ENCODE peak calls at places on chromosome 7, in eight cellular contexts. One of them, this sample, is unnamed.

GRCh38 chr7:96927131-96927530 is 78.2 kb upstream of the DLX6 start:
- DNase-seq in prostate gland: no peak
- DNase-seq in pancreas: no peak
- DNase-seq in transverse colon: no peak
- DNase-seq in GM23248: no peak
- DNase-seq in psoas muscle: no peak
- DNase-seq in CD8-positive, alpha-beta memory T cell: no peak
- DNase-seq in kidney: no peak
- DNase-seq in this sample: no peak

GRCh38 chr7:50814166-50814565 is 31.5 kb upstream of the GRB10 start:
- DNase-seq in prostate gland: no peak
- DNase-seq in GM23248: no peak
- DNase-seq in transverse colon: no peak
- DNase-seq in psoas muscle: no peak
- DNase-seq in CD8-positive, alpha-beta memory T cell: no peak
- DNase-seq in kidney: no peak
- DNase-seq in pancreas: no peak
- DNase-seq in this sample: no peak

GRCh38 chr7:50842061-50842460 is 59.4 kb upstream of the GRB10 start:
- DNase-seq in psoas muscle: no peak
- DNase-seq in pancreas: no peak
- DNase-seq in GM23248: no peak
- DNase-seq in kidney: no peak
- DNase-seq in prostate gland: no peak
- DNase-seq in transverse colon: no peak
- DNase-seq in CD8-positive, alpha-beta memory T cell: no peak
- DNase-seq in this sample: no peak

GRCh38 chr7:99004781-99005500 is 126.6 kb downstream of the TRRAP start:
- DNase-seq in kidney: no peak
- DNase-seq in pancreas: no peak
- DNase-seq in transverse colon: no peak
- DNase-seq in GM23248: no peak
- DNase-seq in prostate gland: no peak
- DNase-seq in CD8-positive, alpha-beta memory T cell: no peak
- DNase-seq in psoas muscle: no peak
- DNase-seq in this sample: no peak

GRCh38 chr7:34039033-34039432 is 133.7 kb downstream of the BMPER start:
- DNase-seq in prostate gland: no peak
- DNase-seq in psoas muscle: no peak
- DNase-seq in transverse colon: no peak
- DNase-seq in pancreas: no peak
- DNase-seq in GM23248: peak; percentile 18
- DNase-seq in CD8-positive, alpha-beta memory T cell: no peak
- DNase-seq in kidney: no peak
- DNase-seq in this sample: no peak

GRCh38 chr7:2736411-2736914 is 48.5 kb downstream of the AMZ1 start:
- DNase-seq in GM23248: no peak
- DNase-seq in transverse colon: no peak
- DNase-seq in pancreas: peak; percentile 35
- DNase-seq in psoas muscle: no peak
- DNase-seq in CD8-positive, alpha-beta memory T cell: no peak
- DNase-seq in prostate gland: no peak
- DNase-seq in kidney: no peak
- DNase-seq in this sample: peak; percentile 47

GRCh38 chr7:54932818-54933543 is 85.8 kb upstream of the EGFR start:
- DNase-seq in transverse colon: peak; percentile 63
- DNase-seq in kidney: peak; percentile 87
- DNase-seq in pancreas: peak; percentile 88
- DNase-seq in CD8-positive, alpha-beta memory T cell: no peak
- DNase-seq in GM23248: peak; percentile 83
- DNase-seq in psoas muscle: peak; percentile 67
- DNase-seq in prostate gland: peak; percentile 72
- DNase-seq in this sample: peak; percentile 85

GRCh38 chr7:77239471-77239870 is 39.9 kb upstream of the FGL2 start:
- DNase-seq in pancreas: no peak
- DNase-seq in psoas muscle: no peak
- DNase-seq in CD8-positive, alpha-beta memory T cell: no peak
- DNase-seq in transverse colon: no peak
- DNase-seq in GM23248: no peak
- DNase-seq in prostate gland: no peak
- DNase-seq in kidney: no peak
- DNase-seq in this sample: no peak

GRCh38 chr7:74523015-74523414 is 69.3 kb downstream of the GTF2IRD1 start:
- DNase-seq in prostate gland: no peak
- DNase-seq in pancreas: no peak
- DNase-seq in psoas muscle: no peak
- DNase-seq in CD8-positive, alpha-beta memory T cell: no peak
- DNase-seq in transverse colon: no peak
- DNase-seq in GM23248: no peak
- DNase-seq in kidney: no peak
- DNase-seq in this sample: no peak

GRCh38 chr7:50336909-50337703 is 32.6 kb downstream of the IKZF1 start:
- DNase-seq in CD8-positive, alpha-beta memory T cell: no peak
- DNase-seq in psoas muscle: no peak
- DNase-seq in transverse colon: no peak
- DNase-seq in GM23248: no peak
- DNase-seq in prostate gland: no peak
- DNase-seq in pancreas: no peak
- DNase-seq in kidney: no peak
- DNase-seq in this sample: no peak

GRCh38 chr7:149869867-149870266 is 3.9 kb upstream of the ATP6V0E2 start:
- DNase-seq in kidney: no peak
- DNase-seq in GM23248: no peak
- DNase-seq in prostate gland: no peak
- DNase-seq in transverse colon: no peak
- DNase-seq in CD8-positive, alpha-beta memory T cell: peak; percentile 73
- DNase-seq in pancreas: no peak
- DNase-seq in psoas muscle: no peak
- DNase-seq in this sample: no peak

GRCh38 chr7:138716889-138717288 is 15.7 kb upstream of the SVOPL start:
- DNase-seq in kidney: no peak
- DNase-seq in GM23248: no peak
- DNase-seq in prostate gland: no peak
- DNase-seq in pancreas: no peak
- DNase-seq in psoas muscle: no peak
- DNase-seq in CD8-positive, alpha-beta memory T cell: no peak
- DNase-seq in transverse colon: no peak
- DNase-seq in this sample: no peak

GRCh38 chr7:64876792-64877713 is 26.0 kb upstream of the ZNF273 start:
- DNase-seq in psoas muscle: peak; percentile 68
- DNase-seq in CD8-positive, alpha-beta memory T cell: peak; percentile 70
- DNase-seq in GM23248: peak; percentile 41
- DNase-seq in pancreas: no peak
- DNase-seq in prostate gland: peak; percentile 46
- DNase-seq in transverse colon: peak; percentile 44
- DNase-seq in kidney: peak; percentile 83
- DNase-seq in this sample: peak; percentile 83

GRCh38 chr7:156558198-156558597 is 82.4 kb upstream of the RNF32 start:
- DNase-seq in transverse colon: no peak
- DNase-seq in kidney: no peak
- DNase-seq in CD8-positive, alpha-beta memory T cell: no peak
- DNase-seq in GM23248: peak; percentile 61
- DNase-seq in pancreas: no peak
- DNase-seq in psoas muscle: no peak
- DNase-seq in prostate gland: no peak
- DNase-seq in this sample: no peak

GRCh38 chr7:46549347-46549746 is 628.3 kb upstream of the IGFBP3 start:
- DNase-seq in pancreas: no peak
- DNase-seq in psoas muscle: no peak
- DNase-seq in GM23248: no peak
- DNase-seq in CD8-positive, alpha-beta memory T cell: no peak
- DNase-seq in prostate gland: no peak
- DNase-seq in kidney: no peak
- DNase-seq in transverse colon: no peak
- DNase-seq in this sample: no peak

GRCh38 chr7:129271500-129272355 is 46.9 kb downstream of the AHCYL2 start:
- DNase-seq in CD8-positive, alpha-beta memory T cell: peak; percentile 58
- DNase-seq in pancreas: no peak
- DNase-seq in prostate gland: peak; percentile 56
- DNase-seq in transverse colon: peak; percentile 55
- DNase-seq in GM23248: peak; percentile 64
- DNase-seq in kidney: no peak
- DNase-seq in psoas muscle: no peak
- DNase-seq in this sample: peak; percentile 75

GRCh38 chr7:14717711-14718304 is 184.7 kb downstream of the DGKB start:
- DNase-seq in transverse colon: no peak
- DNase-seq in CD8-positive, alpha-beta memory T cell: no peak
- DNase-seq in psoas muscle: no peak
- DNase-seq in kidney: no peak
- DNase-seq in GM23248: peak; percentile 65
- DNase-seq in prostate gland: no peak
- DNase-seq in pancreas: no peak
- DNase-seq in this sample: no peak

GRCh38 chr7:110568932-110569331 is 522.0 kb upstream of the LRRN3 start:
- DNase-seq in prostate gland: no peak
- DNase-seq in transverse colon: no peak
- DNase-seq in GM23248: no peak
- DNase-seq in psoas muscle: no peak
- DNase-seq in pancreas: no peak
- DNase-seq in kidney: no peak
- DNase-seq in CD8-positive, alpha-beta memory T cell: no peak
- DNase-seq in this sample: no peak

GRCh38 chr7:73612598-73613269 is 11.6 kb downstream of the MLXIPL start:
- DNase-seq in GM23248: peak; percentile 41
- DNase-seq in psoas muscle: no peak
- DNase-seq in prostate gland: peak; percentile 75
- DNase-seq in CD8-positive, alpha-beta memory T cell: no peak
- DNase-seq in transverse colon: peak; percentile 83
- DNase-seq in kidney: peak; percentile 39
- DNase-seq in pancreas: peak; percentile 45
- DNase-seq in this sample: peak; percentile 79

GRCh38 chr7:26483843-26484242 is 192.2 kb downstream of the SNX10 start:
- DNase-seq in GM23248: no peak
- DNase-seq in pancreas: no peak
- DNase-seq in CD8-positive, alpha-beta memory T cell: no peak
- DNase-seq in psoas muscle: no peak
- DNase-seq in transverse colon: no peak
- DNase-seq in kidney: no peak
- DNase-seq in prostate gland: no peak
- DNase-seq in this sample: no peak

GRCh38 chr7:101163281-101164070 is 1.9 kb downstream of the VGF start:
- DNase-seq in GM23248: peak; percentile 30
- DNase-seq in psoas muscle: no peak
- DNase-seq in prostate gland: no peak
- DNase-seq in CD8-positive, alpha-beta memory T cell: no peak
- DNase-seq in transverse colon: no peak
- DNase-seq in pancreas: peak; percentile 82
- DNase-seq in kidney: peak; percentile 79
- DNase-seq in this sample: no peak
- H3K4me3 ChIP-seq in GM23248: peak overlapping the region; percentile 48
- H3K4me3 ChIP-seq in psoas muscle: peak overlapping the region; percentile 48
- H3K4me3 ChIP-seq in prostate gland: peak overlapping the region; percentile 17
- H3K4me3 ChIP-seq in CD8-positive, alpha-beta memory T cell: peak overlapping the region; percentile 22
- H3K4me3 ChIP-seq in transverse colon: peak overlapping the region; percentile 44
- H3K4me3 ChIP-seq in pancreas: peak overlapping the region; percentile 39
- H3K4me3 ChIP-seq in kidney: no peak overlapping the region
- H3K4me3 ChIP-seq in this sample: no peak overlapping the region

GRCh38 chr7:9876053-9876452 is 1097.6 kb upstream of the PHF14 start:
- DNase-seq in pancreas: no peak
- DNase-seq in psoas muscle: no peak
- DNase-seq in transverse colon: no peak
- DNase-seq in GM23248: no peak
- DNase-seq in prostate gland: no peak
- DNase-seq in CD8-positive, alpha-beta memory T cell: no peak
- DNase-seq in kidney: no peak
- DNase-seq in this sample: no peak
- H3K9me3 ChIP-seq in pancreas: no peaks in the 10 kb centered on the region
- H3K9me3 ChIP-seq in psoas muscle: peaks cover 3% of the 10 kb centered on the region
- H3K9me3 ChIP-seq in transverse colon: no peaks in the 10 kb centered on the region
- H3K9me3 ChIP-seq in GM23248: peaks cover 3% of the 10 kb centered on the region
- H3K9me3 ChIP-seq in prostate gland: no peaks in the 10 kb centered on the region
- H3K9me3 ChIP-seq in CD8-positive, alpha-beta memory T cell: no peaks in the 10 kb centered on the region
- H3K9me3 ChIP-seq in kidney: no peaks in the 10 kb centered on the region
- H3K9me3 ChIP-seq in this sample: no peaks in the 10 kb centered on the region

DNA sequence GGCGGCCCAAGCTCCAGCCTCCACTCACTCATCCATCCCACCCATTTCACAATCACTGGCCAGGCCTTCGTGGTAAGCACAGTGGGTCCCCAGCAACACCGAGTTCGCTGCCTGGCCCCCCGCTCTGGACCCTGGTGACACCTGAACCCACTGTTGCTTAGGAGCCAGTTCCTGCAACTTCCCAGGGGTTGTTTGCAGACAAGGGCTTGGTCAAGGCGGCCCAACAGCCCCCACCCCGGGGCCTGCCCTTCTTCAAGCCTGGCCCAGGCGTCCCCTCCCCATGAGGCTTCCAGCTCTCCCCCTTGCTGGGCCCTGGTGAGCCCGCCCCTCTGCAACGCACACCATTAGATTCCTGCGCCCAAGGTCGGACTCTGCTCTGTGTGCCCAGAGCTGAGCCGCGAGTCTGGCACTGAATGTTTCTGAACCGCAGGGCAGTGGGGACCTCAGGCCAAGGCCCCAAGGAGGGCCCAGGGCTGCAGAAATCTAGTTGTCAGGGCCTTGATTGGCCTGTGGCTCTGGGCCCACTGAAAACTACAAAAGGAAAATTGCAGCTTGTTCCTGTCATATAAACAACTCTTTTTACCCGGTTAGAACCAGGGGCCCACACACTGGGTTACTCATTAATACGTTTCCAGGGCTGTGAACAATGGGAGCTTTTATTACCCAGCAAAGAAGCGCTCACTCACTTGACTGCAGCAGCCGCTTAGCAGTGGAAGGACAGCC is 2.1 kb upstream of the COX19 start:
- DNase-seq in GM23248: no peak
- DNase-seq in pancreas: peak; percentile 91
- DNase-seq in prostate gland: peak; percentile 37
- DNase-seq in kidney: peak; percentile 84
- DNase-seq in psoas muscle: no peak
- DNase-seq in transverse colon: peak; percentile 72
- DNase-seq in CD8-positive, alpha-beta memory T cell: no peak
- DNase-seq in this sample: peak; percentile 94
- H3K27ac ChIP-seq in GM23248: no peak overlapping the region
- H3K27ac ChIP-seq in pancreas: peak overlapping the region; percentile 98
- H3K27ac ChIP-seq in prostate gland: peak overlapping the region; percentile 52
- H3K27ac ChIP-seq in kidney: peak overlapping the region; percentile 85
- H3K27ac ChIP-seq in psoas muscle: no peak overlapping the region
- H3K27ac ChIP-seq in transverse colon: peak overlapping the region; percentile 98
- H3K27ac ChIP-seq in CD8-positive, alpha-beta memory T cell: no peak overlapping the region
- H3K27ac ChIP-seq in this sample: peak overlapping the region; percentile 91

DNA sequence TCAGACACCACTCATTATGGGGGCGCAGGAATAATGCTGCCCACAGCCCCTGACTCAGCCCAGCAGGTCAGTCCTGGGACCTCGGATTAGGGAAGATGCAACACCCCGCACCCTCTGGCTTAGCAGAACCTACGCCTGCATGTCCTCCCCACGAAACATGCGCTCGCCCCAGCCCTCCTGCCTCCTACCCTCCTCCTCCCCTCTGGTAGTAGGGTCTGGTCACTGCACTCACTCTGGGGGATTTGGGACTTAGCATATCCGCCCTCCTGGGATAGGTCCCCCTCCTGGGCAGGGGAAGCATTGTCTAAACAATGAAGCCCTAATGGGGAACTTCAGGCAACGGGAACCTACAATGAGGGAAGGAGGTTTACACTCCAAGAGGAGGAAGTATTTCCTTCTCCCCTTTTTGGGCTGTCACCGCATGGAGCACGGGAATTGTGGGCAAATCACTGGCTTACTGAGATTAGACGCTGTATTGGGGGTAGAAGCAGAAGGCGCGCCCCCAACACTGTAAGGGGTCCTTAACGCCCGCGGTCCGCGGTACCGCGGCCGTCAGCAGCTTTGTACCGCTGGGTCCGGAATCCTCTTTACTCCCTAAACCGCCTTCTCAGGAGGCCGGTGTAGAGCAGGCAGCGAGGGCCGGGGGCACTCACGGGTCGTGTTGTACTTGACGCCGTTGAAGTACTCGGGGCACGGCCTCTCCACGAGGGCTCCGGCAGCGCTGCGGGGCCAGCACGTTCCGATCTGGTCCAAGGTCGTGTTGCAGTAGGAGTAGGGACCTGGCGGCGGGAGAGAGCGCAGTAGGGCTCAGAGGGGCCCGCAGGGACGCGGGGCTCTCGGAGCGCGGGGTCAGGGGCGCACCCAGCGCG is 760 bp downstream of the CRHR2 start:
- DNase-seq in kidney: no peak
- DNase-seq in transverse colon: no peak
- DNase-seq in CD8-positive, alpha-beta memory T cell: no peak
- DNase-seq in prostate gland: no peak
- DNase-seq in pancreas: peak; percentile 77
- DNase-seq in GM23248: peak; percentile 8
- DNase-seq in psoas muscle: no peak
- DNase-seq in this sample: no peak
- H3K4me3 ChIP-seq in kidney: peak overlapping the region; percentile 37
- H3K4me3 ChIP-seq in transverse colon: peak overlapping the region; percentile 52
- H3K4me3 ChIP-seq in CD8-positive, alpha-beta memory T cell: peak overlapping the region; percentile 19
- H3K4me3 ChIP-seq in prostate gland: peak overlapping the region; percentile 28
- H3K4me3 ChIP-seq in pancreas: peak overlapping the region; percentile 54
- H3K4me3 ChIP-seq in GM23248: no peak overlapping the region
- H3K4me3 ChIP-seq in psoas muscle: peak overlapping the region; percentile 65
- H3K4me3 ChIP-seq in this sample: no peak overlapping the region